ENCODE peak calls at places on chromosomes 7 and 10, in six cellular contexts. R is IMR-90, N is H9, K is trophoblast cell, W is mesenchymal stem cell, Q is H1. A is an unnamed sample.

GRCh38 chr7:148664319-148664718 is 34.4 kb upstream of the CUL1 start:
- DNase-seq in K (no peak), W (peak; percentile 6), R (peak; percentile 27), Q (no peak), N (no peak), A (no peak)

GRCh38 chr10:84076047-84076388 is 63.3 kb upstream of the GHITM start:
- DNase-seq in N (no peak), W (peak; percentile 84), K (peak; percentile 67), R (peak; percentile 70), Q (no peak), A (no peak)

GRCh38 chr7:130667593-130668257 is 823 bp downstream of the COPG2 start:
- DNase-seq in N (no peak), Q (no peak), R (peak; percentile 1), K (peak; percentile 20), W (peak; percentile 14), A (no peak)

GRCh38 chr7:131895541-131896173 is 339.2 kb upstream of the PODXL start:
- DNase-seq in R (peak; percentile 70), N (peak; percentile 51), W (peak; percentile 77), Q (no peak), K (no peak), A (no peak)

GRCh38 chr10:121662945-121663917 is 65.0 kb upstream of the FGFR2 start:
- DNase-seq in N (peak; percentile 80), W (no peak), R (no peak), Q (peak; percentile 36), K (peak; percentile 15), A (peak; percentile 32)

GRCh38 chr7:128071376-128071775 is 40.1 kb upstream of the LRRC4 start:
- DNase-seq in R (no peak), N (no peak), K (no peak), Q (no peak), W (no peak), A (no peak)

GRCh38 chr10:52677087-52677486 is 95.5 kb downstream of the MBL2 start:
- DNase-seq in R (no peak), K (peak; percentile 53), W (no peak), N (no peak), Q (no peak), A (no peak)

GRCh38 chr10:73998623-73999622 is 1.0 kb downstream of the VCL start:
- DNase-seq in N (peak; percentile 75), K (peak; percentile 43), W (peak; percentile 88), Q (peak; percentile 33), R (peak; percentile 86), A (peak; percentile 59)

GRCh38 chr7:74355091-74355490 is 65.9 kb downstream of the CLIP2 start:
- DNase-seq in Q (no peak), K (peak; percentile 19), W (peak; percentile 90), N (no peak), R (peak; percentile 88), A (no peak)

GRCh38 chr7:143289421-143289820 is 1.3 kb downstream of the CASP2 start:
- DNase-seq in N (no peak), W (peak; percentile 18), Q (no peak), K (no peak), R (peak; percentile 48), A (no peak)

GRCh38 chr7:124989911-124990310 is 60.3 kb upstream of the POT1 start:
- DNase-seq in Q (no peak), R (peak; percentile 72), N (no peak), W (peak; percentile 34), K (no peak), A (no peak)

DNA sequence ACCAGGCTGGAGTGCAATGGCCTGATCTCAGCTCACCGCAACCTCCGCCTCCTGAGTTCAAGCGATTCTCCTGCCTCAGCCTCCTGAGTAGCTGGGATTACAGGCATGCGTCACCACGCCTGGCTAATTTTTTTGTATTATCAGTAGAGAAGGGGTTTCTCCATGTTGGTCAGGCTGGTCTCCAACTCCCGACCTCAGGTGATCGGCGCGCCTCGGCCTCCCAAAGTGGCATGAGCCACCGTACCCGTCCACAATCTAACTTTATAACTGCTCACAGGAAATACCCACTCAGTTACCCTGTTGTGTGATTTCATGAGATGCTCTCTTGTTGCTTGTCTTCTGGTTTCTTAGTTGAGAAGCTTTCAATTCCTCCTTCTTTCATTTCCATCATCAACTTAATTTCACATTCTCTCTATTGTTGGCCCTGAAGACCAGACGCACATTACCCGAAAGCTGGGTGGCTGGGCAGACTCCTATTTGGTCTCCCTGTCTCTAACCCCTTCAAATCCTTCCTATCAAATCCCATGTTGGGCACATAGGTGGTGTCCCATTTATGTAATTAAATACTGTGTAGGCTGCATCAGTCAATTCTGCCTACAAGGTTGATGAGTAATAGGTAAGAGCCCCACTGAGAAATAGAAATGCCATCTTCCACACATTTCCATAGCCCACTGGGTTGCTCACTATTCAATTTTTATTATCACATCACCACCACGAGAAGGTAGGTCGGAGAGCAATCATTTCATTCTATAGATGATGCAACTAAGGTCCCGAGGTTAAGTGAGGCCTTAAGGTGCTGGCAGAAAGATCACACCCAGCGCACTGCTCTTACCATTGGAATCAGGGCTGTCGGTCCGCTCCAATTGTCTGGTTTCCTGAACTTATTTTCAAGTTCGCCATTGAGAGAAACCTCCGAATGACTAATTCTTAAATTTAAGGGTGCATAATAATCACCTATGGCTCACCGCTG is 978 bp upstream of the GSTO2 start:
- DNase-seq in K (peak; percentile 37), N (no peak), Q (no peak), R (no peak), W (no peak), A (no peak)
- H2AFZ ChIP-seq in K (peak overlapping the region; percentile 30), N (no peak overlapping the region), Q (no peak overlapping the region), R (no peak overlapping the region), W (no peak overlapping the region), A (peak overlapping the region; percentile 95)

GRCh38 chr7:70766109-70766508 is 365.8 kb upstream of the GALNT17 start:
- DNase-seq in Q (no peak), W (no peak), R (no peak), N (no peak), K (no peak), A (no peak)
- H3K4ac ChIP-seq in Q (no peak overlapping the region), W (no peak overlapping the region), R (no peak overlapping the region), N (no peak overlapping the region), K (no peak overlapping the region), A (no peak overlapping the region)

DNA sequence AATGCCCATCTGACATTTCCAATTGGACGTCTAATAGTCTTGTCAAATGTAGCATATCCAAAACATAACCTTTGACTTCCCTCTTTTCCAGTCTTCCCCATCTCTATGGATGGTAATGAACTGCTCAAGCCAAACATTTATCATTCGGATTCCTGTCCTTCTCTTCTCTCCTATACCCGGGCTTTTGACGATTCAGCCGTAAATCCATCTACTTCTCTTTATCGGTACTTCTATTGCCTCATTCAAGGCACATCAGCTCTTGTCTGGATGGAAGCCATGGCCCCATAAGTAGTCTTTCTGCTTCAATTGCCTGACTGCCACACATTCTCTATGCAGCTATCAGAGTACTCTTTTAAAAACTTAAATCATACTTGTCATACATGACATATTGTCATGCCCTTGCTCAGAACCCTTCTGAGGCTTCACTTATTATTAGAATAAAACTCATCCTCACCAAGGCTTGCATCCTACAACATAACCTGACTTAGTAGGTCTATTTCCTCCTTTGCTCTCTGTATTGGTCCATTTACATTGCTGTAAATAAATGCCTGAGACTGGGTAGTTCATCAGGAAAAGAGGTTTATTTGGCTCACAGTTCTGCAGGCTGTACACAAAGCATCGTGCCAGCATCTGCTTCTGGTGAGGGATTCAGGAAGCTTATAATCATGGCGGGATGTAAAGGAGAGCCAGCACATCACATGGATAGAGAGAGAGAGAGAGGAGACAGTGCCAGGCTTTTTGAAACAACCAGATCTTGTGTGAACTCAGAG is 37.8 kb downstream of the ST8SIA6 start:
- DNase-seq in R (no peak), W (no peak), K (no peak), N (no peak), Q (no peak), A (no peak)
- H2AK5ac ChIP-seq in R (no peak overlapping the region), W (no peak overlapping the region), K (no peak overlapping the region), N (no peak overlapping the region), Q (no peak overlapping the region), A (no peak overlapping the region)

GRCh38 chr7:13981070-13981469 is 8.4 kb downstream of the ETV1 start:
- DNase-seq in N (no peak), Q (no peak), W (peak; percentile 97), R (peak; percentile 98), K (peak; percentile 66), A (no peak)
- H2AFZ ChIP-seq in N (no peak overlapping the region), Q (no peak overlapping the region), W (no peak overlapping the region), R (no peak overlapping the region), K (no peak overlapping the region), A (no peak overlapping the region)

GRCh38 chr7:13988765-13989137 is 715 bp downstream of the ETV1 start:
- DNase-seq in K (no peak), R (peak; percentile 26), W (peak; percentile 64), Q (no peak), N (peak; percentile 58), A (peak; percentile 50)

GRCh38 chr7:13989944-13990295 is 454 bp upstream of the ETV1 start:
- DNase-seq in R (no peak), N (no peak), W (no peak), Q (no peak), K (peak; percentile 13), A (no peak)

GRCh38 chr7:13988011-13988410 is 1.5 kb downstream of the ETV1 start:
- DNase-seq in K (no peak), Q (no peak), N (no peak), W (peak; percentile 80), R (peak; percentile 77), A (no peak)

GRCh38 chr7:13990319-13990983 is 985 bp upstream of the ETV1 start:
- DNase-seq in R (peak; percentile 37), W (peak; percentile 84), N (peak; percentile 94), Q (no peak), K (peak; percentile 57), A (peak; percentile 66)

DNA sequence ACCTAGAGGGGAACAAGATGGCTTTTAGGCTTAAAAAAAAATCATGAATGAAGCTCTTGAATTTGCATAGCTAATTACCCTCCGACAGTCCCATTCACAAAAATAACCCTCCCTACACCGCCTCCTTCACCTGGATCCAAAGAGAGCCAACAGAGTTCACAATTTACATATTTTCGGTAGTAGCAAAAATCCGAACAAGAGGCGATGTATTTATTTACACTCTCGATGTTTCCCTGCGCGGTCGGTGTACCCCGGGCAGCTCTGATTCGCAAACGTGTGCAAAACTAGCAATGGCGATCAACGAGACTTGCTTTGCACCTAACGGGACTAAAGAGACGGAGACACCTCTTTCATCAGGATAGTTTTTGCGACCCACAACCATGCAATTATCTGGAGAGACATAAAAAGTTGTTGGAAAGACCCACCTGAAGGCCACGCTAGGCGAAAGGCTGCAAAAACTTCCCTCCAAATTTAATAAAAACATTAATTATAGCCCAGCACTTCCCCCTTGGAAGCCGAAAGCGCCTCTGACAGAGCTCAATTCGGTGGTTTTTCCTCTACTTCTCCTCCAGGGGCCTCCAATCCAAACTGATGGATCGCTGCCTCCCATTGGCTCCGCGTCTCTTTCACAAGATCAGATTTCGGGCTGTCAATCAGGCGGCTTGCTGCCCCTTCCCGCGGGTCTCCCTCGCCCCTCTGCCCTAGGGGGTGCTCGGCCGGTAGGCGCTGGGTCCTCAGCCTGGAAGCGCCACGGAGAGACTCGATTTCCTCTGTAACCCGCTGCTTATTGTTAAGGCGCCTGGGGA is at the start of gene ETV1:
- DNase-seq in W (peak; percentile 88), N (peak; percentile 96), Q (peak; percentile 89), R (peak; percentile 60), K (peak; percentile 60), A (peak; percentile 86)
- H3K4ac ChIP-seq in W (peak within 1 kb of the TSS; percentile 85), N (no peak within 1 kb of the TSS), Q (no peak within 1 kb of the TSS), R (peak within 1 kb of the TSS; percentile 72), K (no peak within 1 kb of the TSS), A (no peak within 1 kb of the TSS)

DNA sequence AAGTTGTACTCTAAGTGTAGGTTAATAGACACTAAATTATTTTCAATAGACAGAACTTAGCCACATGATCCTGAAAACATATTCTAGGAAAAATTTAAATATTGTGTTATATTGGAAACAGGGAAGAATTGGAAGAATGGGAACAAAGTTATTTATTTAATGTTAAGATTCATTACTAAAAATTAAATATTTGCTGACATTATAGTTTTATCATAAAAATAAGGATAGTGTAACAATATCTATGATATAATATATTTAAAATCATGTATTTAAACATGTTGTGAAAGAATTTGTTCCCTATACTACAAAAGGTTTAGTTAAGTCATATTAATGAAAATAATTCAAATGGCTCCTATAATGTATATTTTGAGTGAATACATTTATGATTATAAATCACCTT is 120.1 kb upstream of the TEX47 start:
- DNase-seq in K (no peak), Q (no peak), N (no peak), R (no peak), W (no peak), A (no peak)
- H2AK5ac ChIP-seq in K (no peak overlapping the region), Q (no peak overlapping the region), N (no peak overlapping the region), R (no peak overlapping the region), W (no peak overlapping the region), A (no peak overlapping the region)

A was measured in neuronal stem cell.